ENCODE peak calls at places on chromosomes 6 and 20, in six cellular contexts. F is colonic mucosa, K is tibial artery, R is MM.1S, N is endothelial cell of umbilical vein, L is K562. Y is an unnamed sample.

GRCh38 chr20:605237-605636 is 4.9 kb downstream of the TCF15 start:
- DNase-seq in F (no peak), N (no peak), R (no peak), K (no peak), L (no peak), Y (no peak)

GRCh38 chr6:27157461-27158315 is 89.8 kb upstream of the PRSS16 start:
- DNase-seq in F (peak; percentile 76), N (peak; percentile 57), L (peak; percentile 93), K (peak; percentile 81), R (peak; percentile 69), Y (peak; percentile 62)

GRCh38 chr6:155417454-155417853 is 38.2 kb downstream of the NOX3 start:
- DNase-seq in R (no peak), F (no peak), L (no peak), K (no peak), N (no peak), Y (no peak)

GRCh38 chr6:134442073-134442472 is 124.2 kb upstream of the SGK1 start:
- DNase-seq in F (no peak), K (no peak), R (no peak), N (no peak), L (no peak), Y (no peak)

GRCh38 chr6:35566794-35567193 is 54.1 kb upstream of the TULP1 start:
- DNase-seq in K (no peak), N (no peak), F (no peak), L (no peak), R (no peak), Y (no peak)

GRCh38 chr6:156778615-156779205 is 1.5 kb downstream of the ARID1B start:
- DNase-seq in K (peak; percentile 84), N (peak; percentile 43), F (peak; percentile 59), L (peak; percentile 71), R (no peak), Y (peak; percentile 59)

GRCh38 chr6:37205997-37206340 is 36.0 kb downstream of the PIM1 start:
- DNase-seq in R (no peak), L (peak; percentile 60), F (no peak), N (no peak), K (no peak), Y (no peak)

GRCh38 chr6:167789358-167789757 is 37.4 kb upstream of the AFDN start:
- DNase-seq in L (no peak), F (no peak), R (no peak), N (no peak), K (peak; percentile 31), Y (no peak)

GRCh38 chr6:22716721-22717120 is 147.4 kb downstream of the HDGFL1 start:
- DNase-seq in N (no peak), F (peak; percentile 34), R (no peak), K (no peak), L (no peak), Y (no peak)

GRCh38 chr6:133291671-133292070 is 50.5 kb downstream of the EYA4 start:
- DNase-seq in K (no peak), L (no peak), N (peak; percentile 43), F (no peak), R (no peak), Y (no peak)

GRCh38 chr6:139508023-139508422 is 133.6 kb upstream of the CITED2 start:
- DNase-seq in R (no peak), F (no peak), L (no peak), K (no peak), N (no peak), Y (no peak)

DNA sequence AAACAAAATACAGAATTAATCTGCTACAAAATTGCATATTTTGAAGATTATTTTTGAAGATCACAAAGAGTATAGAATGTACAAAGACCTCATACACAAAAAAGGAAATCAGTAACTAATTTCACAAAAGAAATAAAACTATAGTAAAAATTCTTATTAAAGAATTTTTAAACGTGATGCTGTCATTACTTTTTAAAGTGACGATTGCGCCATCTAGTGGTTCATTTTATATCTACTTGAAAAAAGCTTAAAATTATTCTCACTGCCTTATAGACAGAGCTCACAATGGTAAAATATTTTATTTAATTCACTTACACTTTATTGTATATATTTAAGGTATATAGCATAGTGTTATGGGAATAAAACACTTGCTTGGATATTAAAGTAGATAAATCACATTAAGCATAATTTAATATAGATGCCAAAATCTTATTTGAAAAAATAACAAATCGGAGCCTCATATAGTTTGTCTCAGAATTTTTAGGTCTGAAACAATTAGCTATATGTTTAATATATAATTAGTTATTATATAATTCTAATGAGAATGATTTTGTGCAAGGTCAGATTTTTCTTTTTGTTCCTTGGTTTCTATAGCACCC is 128.8 kb downstream of the PHF3 start:
- DNase-seq in L (peak; percentile 54), K (no peak), R (peak; percentile 53), F (no peak), N (peak; percentile 52), Y (no peak)
- TF ChIP-seq CTCF in L (no peak), K (peak; percentile 38), R (peak; percentile 41), F (peak; percentile 59), N (peak; percentile 19), Y (peak; percentile 65)

GRCh38 chr20:44401052-44401769 is 45.7 kb downstream of the HNF4A start:
- DNase-seq in L (no peak), R (no peak), F (peak; percentile 89), N (no peak), K (no peak), Y (no peak)
- H3K27ac ChIP-seq in L (no peak overlapping the region), R (no peak overlapping the region), F (peak overlapping the region; percentile 80), N (no peak overlapping the region), K (no peak overlapping the region), Y (no peak overlapping the region)

DNA sequence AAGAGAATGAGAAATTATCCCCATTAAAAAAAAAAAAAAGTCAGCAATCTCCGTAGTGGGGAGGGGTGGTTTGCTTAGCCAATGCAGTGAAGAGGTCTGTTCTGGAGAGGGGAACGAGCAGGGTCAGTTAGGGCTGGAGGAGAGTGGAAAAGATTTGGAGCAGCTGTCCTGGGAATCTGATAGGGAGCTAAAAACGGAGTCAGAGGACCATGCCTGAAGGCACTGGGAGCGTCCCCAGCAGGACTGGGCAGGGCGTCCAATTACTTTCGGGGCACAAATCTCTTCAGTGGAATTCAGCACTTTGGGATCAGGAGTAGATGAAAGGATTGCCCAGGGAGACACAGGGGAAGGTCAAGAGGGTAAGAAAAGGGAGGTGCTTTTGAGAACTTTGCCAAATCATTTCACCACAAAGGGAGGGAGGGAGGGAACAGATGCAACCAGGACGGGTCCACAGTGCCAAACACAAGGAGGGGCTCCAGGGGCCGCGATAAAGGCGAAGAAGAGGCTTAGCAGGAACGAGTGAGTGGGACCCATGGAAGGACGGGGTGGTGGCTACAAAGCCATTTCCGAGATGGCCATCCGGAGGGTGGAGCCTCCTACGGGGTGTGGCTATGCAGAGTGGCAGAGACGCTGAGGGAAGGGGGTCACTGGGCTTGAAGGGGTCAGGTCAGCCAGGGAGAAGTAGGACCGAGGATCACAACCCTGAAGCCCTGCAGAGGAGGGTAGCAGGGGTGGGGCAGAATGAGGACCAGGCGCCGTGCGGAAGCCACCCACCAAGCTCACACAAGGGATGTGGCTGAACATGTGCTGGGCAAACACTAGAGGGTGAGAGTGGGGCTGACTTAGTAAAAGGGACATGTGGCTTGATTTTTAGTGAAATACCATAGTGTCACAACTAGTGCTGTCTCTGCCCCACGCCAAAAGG is 180.1 kb upstream of the RREB1 start:
- DNase-seq in L (peak; percentile 71), K (no peak), N (no peak), R (no peak), F (no peak), Y (peak; percentile 45)
- TF ChIP-seq CTCF in L (peak; percentile 68), K (no peak), N (no peak), R (no peak), F (no peak), Y (no peak)

GRCh38 chr20:39717976-39718375 is 755.8 kb downstream of the DHX35 start:
- DNase-seq in L (no peak), K (no peak), N (no peak), R (no peak), F (no peak), Y (no peak)
- H3K27ac ChIP-seq in L (no peak overlapping the region), K (no peak overlapping the region), N (no peak overlapping the region), R (no peak overlapping the region), F (no peak overlapping the region), Y (no peak overlapping the region)

GRCh38 chr6:33175436-33176069 is 16.7 kb downstream of the COL11A2 start:
- DNase-seq in L (no peak), R (no peak), N (no peak), F (no peak), K (no peak), Y (no peak)
- TF ChIP-seq CTCF in L (peak; percentile 34), R (no peak), N (no peak), F (no peak), K (no peak), Y (no peak)

DNA sequence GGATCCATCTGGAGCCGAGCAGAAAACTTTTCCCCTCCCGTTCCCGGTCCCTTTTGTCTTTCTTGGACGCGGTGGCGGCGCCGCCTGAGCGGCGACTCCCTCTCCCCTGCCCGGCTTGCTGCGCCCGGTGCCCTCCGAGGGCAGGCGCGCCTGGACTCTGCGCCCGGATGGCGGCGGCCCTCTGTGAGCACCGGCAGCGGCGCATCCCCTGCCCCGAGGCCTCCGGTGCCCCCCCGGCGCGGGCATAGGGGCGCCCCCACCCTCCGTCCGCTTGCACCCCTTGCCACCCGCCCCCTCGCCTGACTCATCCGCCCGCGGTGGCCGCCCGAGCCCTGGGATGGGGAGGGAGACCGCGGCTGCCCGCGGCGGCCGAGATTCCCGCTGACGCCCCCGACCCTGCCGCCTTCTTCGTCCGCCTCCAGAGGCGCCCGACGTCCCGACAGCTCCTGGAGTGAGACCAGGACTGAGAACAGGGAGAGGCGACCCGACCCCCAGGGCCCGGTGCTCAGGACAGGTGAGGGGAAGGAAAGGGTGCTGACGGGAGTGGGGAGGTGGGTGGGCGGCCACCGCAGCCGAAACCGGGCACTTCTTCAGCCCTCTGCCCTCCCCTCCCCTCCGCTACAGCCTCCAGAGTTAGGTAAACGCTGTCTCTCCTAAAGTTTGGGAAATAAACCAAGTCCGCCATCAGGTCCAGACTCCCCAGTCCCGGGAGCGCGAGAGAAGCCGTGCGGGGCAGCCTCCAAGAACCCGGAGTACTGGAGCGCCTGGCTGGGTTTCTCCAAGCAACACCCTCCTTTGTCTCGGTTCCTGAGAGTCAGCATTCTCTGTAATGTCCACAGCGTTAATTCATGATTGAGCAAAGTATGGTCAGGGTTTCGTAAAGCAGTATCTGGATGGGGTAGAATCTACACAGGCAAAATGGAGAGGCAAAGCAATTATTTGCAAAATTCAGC is at the start of gene TMEM200A:
- DNase-seq in K (peak; percentile 63), R (no peak), N (peak; percentile 9), L (no peak), F (peak; percentile 54), Y (peak; percentile 7)
- H3K27ac ChIP-seq in K (peak within 1 kb of the TSS; percentile 20), R (no peak within 1 kb of the TSS), N (no peak within 1 kb of the TSS), L (no peak within 1 kb of the TSS), F (peak within 1 kb of the TSS; percentile 72), Y (no peak within 1 kb of the TSS)

Y was measured in heart right ventricle.